ENCODE peak calls at places on chromosomes 2 and 18, in seven cellular contexts. One of them, this sample, is unnamed.

GRCh38 chr2:113183264-113183663 is 9.5 kb downstream of the PSD4 start:
- DNase-seq in neural progenitor cell: no peak
- DNase-seq in A549: no peak
- DNase-seq in PC-9: no peak
- DNase-seq in AG10803: no peak
- DNase-seq in tibial nerve: no peak
- DNase-seq in choroid plexus epithelial cell: no peak
- DNase-seq in this sample: no peak

GRCh38 chr2:138564586-138565250 is 63.1 kb downstream of the SPOPL start:
- DNase-seq in neural progenitor cell: no peak
- DNase-seq in A549: no peak
- DNase-seq in PC-9: no peak
- DNase-seq in AG10803: no peak
- DNase-seq in tibial nerve: no peak
- DNase-seq in choroid plexus epithelial cell: peak; percentile 28
- DNase-seq in this sample: peak; percentile 85

GRCh38 chr2:10133007-10133647 is 10.6 kb downstream of the RRM2 start:
- DNase-seq in neural progenitor cell: no peak
- DNase-seq in A549: no peak
- DNase-seq in PC-9: no peak
- DNase-seq in AG10803: no peak
- DNase-seq in tibial nerve: no peak
- DNase-seq in choroid plexus epithelial cell: no peak
- DNase-seq in this sample: no peak

GRCh38 chr2:88265352-88265960 is 95.3 kb downstream of the THNSL2 start:
- DNase-seq in neural progenitor cell: no peak
- DNase-seq in A549: peak; percentile 18
- DNase-seq in PC-9: no peak
- DNase-seq in AG10803: peak; percentile 36
- DNase-seq in tibial nerve: no peak
- DNase-seq in choroid plexus epithelial cell: peak; percentile 3
- DNase-seq in this sample: peak; percentile 48

GRCh38 chr2:188414869-188415753 is 123.4 kb downstream of the GULP1 start:
- DNase-seq in neural progenitor cell: no peak
- DNase-seq in A549: peak; percentile 16
- DNase-seq in PC-9: no peak
- DNase-seq in AG10803: peak; percentile 36
- DNase-seq in tibial nerve: no peak
- DNase-seq in choroid plexus epithelial cell: peak; percentile 49
- DNase-seq in this sample: no peak

GRCh38 chr2:241252778-241253475 is 62.5 kb downstream of the HDLBP start:
- DNase-seq in neural progenitor cell: no peak
- DNase-seq in A549: no peak
- DNase-seq in PC-9: no peak
- DNase-seq in AG10803: no peak
- DNase-seq in tibial nerve: no peak
- DNase-seq in choroid plexus epithelial cell: no peak
- DNase-seq in this sample: no peak

GRCh38 chr2:48279347-48279746 is 250.6 kb upstream of the STON1 start:
- DNase-seq in neural progenitor cell: peak; percentile 58
- DNase-seq in A549: no peak
- DNase-seq in PC-9: no peak
- DNase-seq in AG10803: no peak
- DNase-seq in tibial nerve: no peak
- DNase-seq in choroid plexus epithelial cell: no peak
- DNase-seq in this sample: no peak

GRCh38 chr2:121501070-121501469 is 29.6 kb upstream of the RNU4ATAC start:
- DNase-seq in neural progenitor cell: no peak
- DNase-seq in A549: no peak
- DNase-seq in PC-9: no peak
- DNase-seq in AG10803: peak; percentile 87
- DNase-seq in tibial nerve: no peak
- DNase-seq in choroid plexus epithelial cell: peak; percentile 94
- DNase-seq in this sample: peak; percentile 79

GRCh38 chr2:54336977-54337255 is 80.9 kb upstream of the TSPYL6 start:
- DNase-seq in neural progenitor cell: no peak
- DNase-seq in A549: no peak
- DNase-seq in PC-9: no peak
- DNase-seq in AG10803: peak; percentile 31
- DNase-seq in tibial nerve: no peak
- DNase-seq in choroid plexus epithelial cell: no peak
- DNase-seq in this sample: no peak

GRCh38 chr2:182907081-182907830 is 40.8 kb upstream of the FRZB start:
- DNase-seq in neural progenitor cell: peak; percentile 70
- DNase-seq in A549: no peak
- DNase-seq in PC-9: no peak
- DNase-seq in AG10803: no peak
- DNase-seq in tibial nerve: no peak
- DNase-seq in choroid plexus epithelial cell: peak; percentile 68
- DNase-seq in this sample: no peak

GRCh38 chr18:61209802-61210201 is 123.4 kb upstream of the CDH20 start:
- DNase-seq in neural progenitor cell: no peak
- DNase-seq in A549: no peak
- DNase-seq in PC-9: no peak
- DNase-seq in AG10803: peak; percentile 42
- DNase-seq in tibial nerve: no peak
- DNase-seq in choroid plexus epithelial cell: no peak
- DNase-seq in this sample: no peak

GRCh38 chr2:231905026-231905425 is 21.2 kb downstream of the NPPC start:
- DNase-seq in neural progenitor cell: no peak
- DNase-seq in A549: no peak
- DNase-seq in PC-9: no peak
- DNase-seq in AG10803: no peak
- DNase-seq in tibial nerve: no peak
- DNase-seq in choroid plexus epithelial cell: no peak
- DNase-seq in this sample: no peak

GRCh38 chr2:111139637-111140317 is 19.1 kb downstream of the BCL2L11 start:
- DNase-seq in neural progenitor cell: no peak
- DNase-seq in A549: no peak
- DNase-seq in PC-9: peak; percentile 11
- DNase-seq in AG10803: no peak
- DNase-seq in tibial nerve: no peak
- DNase-seq in choroid plexus epithelial cell: peak; percentile 28
- DNase-seq in this sample: peak; percentile 76

GRCh38 chr2:73260338-73260984 is 23.8 kb downstream of the FBXO41 start:
- DNase-seq in neural progenitor cell: peak; percentile 68
- DNase-seq in A549: peak; percentile 76
- DNase-seq in PC-9: peak; percentile 43
- DNase-seq in AG10803: peak; percentile 52
- DNase-seq in tibial nerve: no peak
- DNase-seq in choroid plexus epithelial cell: peak; percentile 69
- DNase-seq in this sample: peak; percentile 67

GRCh38 chr2:235727186-235727585 is 233.3 kb downstream of the AGAP1 start:
- DNase-seq in neural progenitor cell: no peak
- DNase-seq in A549: no peak
- DNase-seq in PC-9: peak; percentile 25
- DNase-seq in AG10803: peak; percentile 17
- DNase-seq in tibial nerve: no peak
- DNase-seq in choroid plexus epithelial cell: no peak
- DNase-seq in this sample: peak; percentile 27

GRCh38 chr2:65429799-65430514 is 2.4 kb downstream of the SPRED2 start:
- DNase-seq in neural progenitor cell: peak; percentile 19
- DNase-seq in A549: no peak
- DNase-seq in PC-9: no peak
- DNase-seq in AG10803: peak; percentile 9
- DNase-seq in tibial nerve: no peak
- DNase-seq in choroid plexus epithelial cell: no peak
- DNase-seq in this sample: no peak

GRCh38 chr2:16645771-16646559 is 19.7 kb downstream of the CYRIA start:
- DNase-seq in neural progenitor cell: no peak
- DNase-seq in A549: no peak
- DNase-seq in PC-9: no peak
- DNase-seq in AG10803: no peak
- DNase-seq in tibial nerve: no peak
- DNase-seq in choroid plexus epithelial cell: peak; percentile 12
- DNase-seq in this sample: no peak

GRCh38 chr2:172210599-172210998 is 107.9 kb upstream of the DLX2 start:
- DNase-seq in neural progenitor cell: no peak
- DNase-seq in A549: no peak
- DNase-seq in PC-9: no peak
- DNase-seq in AG10803: no peak
- DNase-seq in tibial nerve: no peak
- DNase-seq in choroid plexus epithelial cell: no peak
- DNase-seq in this sample: no peak

GRCh38 chr2:40384714-40385113 is 67.2 kb downstream of the SLC8A1 start:
- DNase-seq in neural progenitor cell: no peak
- DNase-seq in A549: no peak
- DNase-seq in PC-9: no peak
- DNase-seq in AG10803: peak; percentile 89
- DNase-seq in tibial nerve: no peak
- DNase-seq in choroid plexus epithelial cell: peak; percentile 93
- DNase-seq in this sample: peak; percentile 84

GRCh38 chr2:207938415-207938814 is 86.9 kb downstream of the PLEKHM3 start:
- DNase-seq in neural progenitor cell: no peak
- DNase-seq in A549: no peak
- DNase-seq in PC-9: no peak
- DNase-seq in AG10803: no peak
- DNase-seq in tibial nerve: no peak
- DNase-seq in choroid plexus epithelial cell: no peak
- DNase-seq in this sample: no peak

GRCh38 chr18:24112874-24113615 is 25.8 kb upstream of the CABYR start:
- DNase-seq in neural progenitor cell: no peak
- DNase-seq in A549: peak; percentile 10
- DNase-seq in PC-9: peak; percentile 31
- DNase-seq in AG10803: no peak
- DNase-seq in tibial nerve: no peak
- DNase-seq in choroid plexus epithelial cell: peak; percentile 45
- DNase-seq in this sample: peak; percentile 67

GRCh38 chr18:56563568-56563967 is 74.8 kb downstream of the TXNL1 start:
- DNase-seq in neural progenitor cell: peak; percentile 88
- DNase-seq in A549: peak; percentile 2
- DNase-seq in PC-9: no peak
- DNase-seq in AG10803: no peak
- DNase-seq in tibial nerve: no peak
- DNase-seq in choroid plexus epithelial cell: peak; percentile 9
- DNase-seq in this sample: no peak

GRCh38 chr2:145652546-145652945 is 1132.6 kb upstream of the ZEB2 start:
- DNase-seq in neural progenitor cell: no peak
- DNase-seq in A549: no peak
- DNase-seq in PC-9: no peak
- DNase-seq in AG10803: no peak
- DNase-seq in tibial nerve: no peak
- DNase-seq in choroid plexus epithelial cell: peak; percentile 45
- DNase-seq in this sample: no peak

GRCh38 chr2:1543776-1544477 is 130.7 kb downstream of the TPO start:
- DNase-seq in neural progenitor cell: no peak
- DNase-seq in A549: no peak
- DNase-seq in PC-9: no peak
- DNase-seq in AG10803: no peak
- DNase-seq in tibial nerve: no peak
- DNase-seq in choroid plexus epithelial cell: no peak
- DNase-seq in this sample: no peak

GRCh38 chr18:50053142-50053541 is 141.8 kb downstream of the MYO5B start:
- DNase-seq in neural progenitor cell: no peak
- DNase-seq in A549: no peak
- DNase-seq in PC-9: no peak
- DNase-seq in AG10803: no peak
- DNase-seq in tibial nerve: no peak
- DNase-seq in choroid plexus epithelial cell: no peak
- DNase-seq in this sample: no peak

GRCh38 chr2:183490930-183491329 is 366.7 kb downstream of the NUP35 start:
- DNase-seq in neural progenitor cell: no peak
- DNase-seq in A549: no peak
- DNase-seq in PC-9: no peak
- DNase-seq in AG10803: no peak
- DNase-seq in tibial nerve: no peak
- DNase-seq in choroid plexus epithelial cell: peak; percentile 54
- DNase-seq in this sample: peak; percentile 40

GRCh38 chr2:217816396-217816869 is 186.4 kb downstream of the TNS1 start:
- DNase-seq in neural progenitor cell: no peak
- DNase-seq in A549: no peak
- DNase-seq in PC-9: no peak
- DNase-seq in AG10803: peak; percentile 33
- DNase-seq in tibial nerve: no peak
- DNase-seq in choroid plexus epithelial cell: peak; percentile 70
- DNase-seq in this sample: no peak

GRCh38 chr2:70643715-70644114 is 90.1 kb upstream of the TGFA start:
- DNase-seq in neural progenitor cell: peak; percentile 62
- DNase-seq in A549: peak; percentile 68
- DNase-seq in PC-9: peak; percentile 43
- DNase-seq in AG10803: no peak
- DNase-seq in tibial nerve: no peak
- DNase-seq in choroid plexus epithelial cell: no peak
- DNase-seq in this sample: peak; percentile 71

GRCh38 chr18:10249270-10249669 is 205.2 kb upstream of the APCDD1 start:
- DNase-seq in neural progenitor cell: peak; percentile 22
- DNase-seq in A549: peak; percentile 5
- DNase-seq in PC-9: no peak
- DNase-seq in AG10803: no peak
- DNase-seq in tibial nerve: no peak
- DNase-seq in choroid plexus epithelial cell: no peak
- DNase-seq in this sample: no peak
- TF ChIP-seq CTCF in neural progenitor cell: no peak
- TF ChIP-seq CTCF in A549: no peak
- TF ChIP-seq CTCF in PC-9: no peak
- TF ChIP-seq CTCF in AG10803: no peak
- TF ChIP-seq CTCF in tibial nerve: no peak
- TF ChIP-seq CTCF in choroid plexus epithelial cell: no peak
- TF ChIP-seq CTCF in this sample: no peak

GRCh38 chr18:36830141-36830495 is 1.2 kb downstream of the KIAA1328 start:
- DNase-seq in neural progenitor cell: no peak
- DNase-seq in A549: no peak
- DNase-seq in PC-9: no peak
- DNase-seq in AG10803: no peak
- DNase-seq in tibial nerve: no peak
- DNase-seq in choroid plexus epithelial cell: no peak
- DNase-seq in this sample: no peak
- H3K4me3 ChIP-seq in neural progenitor cell: peak overlapping the region; percentile 83
- H3K4me3 ChIP-seq in A549: peak overlapping the region; percentile 85
- H3K4me3 ChIP-seq in PC-9: peak overlapping the region; percentile 74
- H3K4me3 ChIP-seq in AG10803: peak overlapping the region; percentile 99
- H3K4me3 ChIP-seq in tibial nerve: peak overlapping the region; percentile 95
- H3K4me3 ChIP-seq in choroid plexus epithelial cell: peak overlapping the region; percentile 100
- H3K4me3 ChIP-seq in this sample: peak overlapping the region; percentile 91

GRCh38 chr2:2806711-2807110 is 475.6 kb upstream of the MYT1L start:
- DNase-seq in neural progenitor cell: no peak
- DNase-seq in A549: no peak
- DNase-seq in PC-9: no peak
- DNase-seq in AG10803: no peak
- DNase-seq in tibial nerve: no peak
- DNase-seq in choroid plexus epithelial cell: no peak
- DNase-seq in this sample: no peak
- TF ChIP-seq CTCF in neural progenitor cell: no peak
- TF ChIP-seq CTCF in A549: no peak
- TF ChIP-seq CTCF in PC-9: no peak
- TF ChIP-seq CTCF in AG10803: no peak
- TF ChIP-seq CTCF in tibial nerve: no peak
- TF ChIP-seq CTCF in choroid plexus epithelial cell: no peak
- TF ChIP-seq CTCF in this sample: no peak

GRCh38 chr2:239253264-239253663 is 147.6 kb downstream of the HDAC4 start:
- DNase-seq in neural progenitor cell: no peak
- DNase-seq in A549: no peak
- DNase-seq in PC-9: no peak
- DNase-seq in AG10803: no peak
- DNase-seq in tibial nerve: no peak
- DNase-seq in choroid plexus epithelial cell: no peak
- DNase-seq in this sample: no peak
- H3K4me3 ChIP-seq in neural progenitor cell: no peak overlapping the region
- H3K4me3 ChIP-seq in A549: no peak overlapping the region
- H3K4me3 ChIP-seq in PC-9: no peak overlapping the region
- H3K4me3 ChIP-seq in AG10803: no peak overlapping the region
- H3K4me3 ChIP-seq in tibial nerve: no peak overlapping the region
- H3K4me3 ChIP-seq in choroid plexus epithelial cell: no peak overlapping the region
- H3K4me3 ChIP-seq in this sample: no peak overlapping the region

GRCh38 chr2:15591692-15592463 is at the start of gene DDX1:
- DNase-seq in neural progenitor cell: peak; percentile 89
- DNase-seq in A549: peak; percentile 92
- DNase-seq in PC-9: peak; percentile 79
- DNase-seq in AG10803: peak; percentile 84
- DNase-seq in tibial nerve: peak; percentile 70
- DNase-seq in choroid plexus epithelial cell: peak; percentile 89
- DNase-seq in this sample: peak; percentile 89
- TF ChIP-seq CTCF in neural progenitor cell: no peak
- TF ChIP-seq CTCF in A549: no peak
- TF ChIP-seq CTCF in PC-9: no peak
- TF ChIP-seq CTCF in AG10803: peak; percentile 6
- TF ChIP-seq CTCF in tibial nerve: peak; percentile 27
- TF ChIP-seq CTCF in choroid plexus epithelial cell: no peak
- TF ChIP-seq CTCF in this sample: no peak